ENCODE peak calls at places on chromosomes 7 and 10, in eight cellular contexts. C, O, V, E, N, Z, A and S are unnamed samples.

GRCh38 chr7:51545131-51545530 is 228.5 kb upstream of the COBL start:
- DNase-seq in O (no peak), A (no peak), N (no peak), E (no peak), Z (no peak), V (no peak), C (no peak), S (no peak)

GRCh38 chr7:30829476-30829875 is 58.3 kb downstream of the MINDY4 start:
- DNase-seq in O (no peak), N (no peak), C (no peak), V (no peak), E (no peak), A (no peak), Z (no peak), S (no peak)

GRCh38 chr10:33258951-33259350 is 75.5 kb downstream of the NRP1 start:
- DNase-seq in V (no peak), O (no peak), A (no peak), Z (no peak), C (no peak), E (no peak), N (no peak), S (no peak)

GRCh38 chr7:121388950-121389349 is 7.2 kb downstream of the FAM3C start:
- DNase-seq in A (no peak), Z (no peak), C (no peak), V (no peak), O (no peak), E (no peak), N (no peak), S (no peak)

GRCh38 chr7:25073451-25073850 is 51.6 kb downstream of the CYCS start:
- DNase-seq in A (peak), Z (no peak), O (no peak), E (no peak), N (no peak), V (no peak), C (no peak), S (peak)

GRCh38 chr10:131724891-131725735 is 175.7 kb upstream of the PPP2R2D start:
- DNase-seq in N (no peak), E (no peak), C (no peak), Z (no peak), O (no peak), A (no peak), V (no peak), S (no peak)

GRCh38 chr10:5292196-5292735 is 72.5 kb upstream of the UCN3 start:
- DNase-seq in C (no peak), A (no peak), Z (peak), N (no peak), E (no peak), V (no peak), O (peak), S (no peak)

GRCh38 chr7:101666751-101667150 is 37.7 kb upstream of the MYL10 start:
- DNase-seq in O (no peak), A (no peak), Z (no peak), N (no peak), V (no peak), E (no peak), C (no peak), S (no peak)

GRCh38 chr7:40530292-40530691 is 395.5 kb downstream of the SUGCT start:
- DNase-seq in N (no peak), E (no peak), V (no peak), O (no peak), Z (no peak), C (no peak), A (no peak), S (no peak)

GRCh38 chr10:88395677-88396076 is 187.4 kb downstream of the RNLS start:
- DNase-seq in N (no peak), Z (no peak), E (no peak), C (no peak), A (no peak), V (no peak), O (no peak), S (no peak)

GRCh38 chr7:101173752-101174244 is 6.3 kb downstream of the NAT16 start:
- DNase-seq in O (no peak), Z (peak), A (no peak), C (peak), V (no peak), N (no peak), E (peak), S (no peak)

GRCh38 chr10:59625842-59626522 is 83.7 kb downstream of the SLC16A9 start:
- DNase-seq in V (no peak), Z (peak), N (no peak), A (peak), O (peak), E (peak), C (peak), S (no peak)

GRCh38 chr10:123157210-123157609 is 3.0 kb downstream of the BUB3 start:
- DNase-seq in N (no peak), O (no peak), V (no peak), C (no peak), A (peak), E (no peak), Z (no peak), S (no peak)

GRCh38 chr7:53191296-53191695 is 155.9 kb downstream of the POM121L12 start:
- DNase-seq in E (no peak), C (no peak), N (no peak), V (no peak), Z (no peak), A (no peak), O (no peak), S (no peak)

GRCh38 chr10:125691160-125691981 is 8.4 kb upstream of the TEX36 start:
- DNase-seq in N (no peak), A (no peak), C (no peak), V (no peak), E (no peak), Z (no peak), O (no peak), S (no peak)

GRCh38 chr7:33495207-33495606 is 365.8 kb downstream of the BBS9 start:
- DNase-seq in O (no peak), E (no peak), A (peak), N (no peak), V (no peak), Z (no peak), C (no peak), S (peak)

GRCh38 chr10:72173635-72174296 is 42.0 kb upstream of the ANAPC16 start:
- DNase-seq in A (no peak), C (peak), E (peak), O (no peak), V (no peak), Z (peak), N (no peak), S (no peak)

GRCh38 chr7:30596043-30596641 is 1.5 kb downstream of the GARS1 start:
- DNase-seq in C (no peak), E (peak), Z (peak), A (peak), O (no peak), N (no peak), V (no peak), S (no peak)

GRCh38 chr7:123669485-123669884 is 13.8 kb downstream of the LMOD2 start:
- DNase-seq in Z (no peak), C (no peak), N (no peak), V (no peak), E (no peak), A (no peak), O (no peak), S (no peak)

GRCh38 chr10:134743-135600 is at the start of gene ZMYND11:
- DNase-seq in E (peak), C (no peak), Z (peak), V (peak), A (peak), N (peak), O (peak), S (no peak)

GRCh38 chr7:91850455-91850854 is 30.0 kb downstream of the MTERF1 start:
- DNase-seq in N (no peak), A (peak), Z (no peak), C (peak), E (no peak), O (no peak), V (no peak), S (no peak)

GRCh38 chr7:14688208-14688607 is 214.3 kb downstream of the DGKB start:
- DNase-seq in C (no peak), O (no peak), A (no peak), E (no peak), Z (no peak), N (no peak), V (no peak), S (no peak)

GRCh38 chr10:58615237-58615935 is 102.7 kb downstream of the BICC1 start:
- DNase-seq in E (no peak), C (no peak), Z (no peak), V (no peak), O (no peak), A (no peak), N (no peak), S (no peak)

DNA sequence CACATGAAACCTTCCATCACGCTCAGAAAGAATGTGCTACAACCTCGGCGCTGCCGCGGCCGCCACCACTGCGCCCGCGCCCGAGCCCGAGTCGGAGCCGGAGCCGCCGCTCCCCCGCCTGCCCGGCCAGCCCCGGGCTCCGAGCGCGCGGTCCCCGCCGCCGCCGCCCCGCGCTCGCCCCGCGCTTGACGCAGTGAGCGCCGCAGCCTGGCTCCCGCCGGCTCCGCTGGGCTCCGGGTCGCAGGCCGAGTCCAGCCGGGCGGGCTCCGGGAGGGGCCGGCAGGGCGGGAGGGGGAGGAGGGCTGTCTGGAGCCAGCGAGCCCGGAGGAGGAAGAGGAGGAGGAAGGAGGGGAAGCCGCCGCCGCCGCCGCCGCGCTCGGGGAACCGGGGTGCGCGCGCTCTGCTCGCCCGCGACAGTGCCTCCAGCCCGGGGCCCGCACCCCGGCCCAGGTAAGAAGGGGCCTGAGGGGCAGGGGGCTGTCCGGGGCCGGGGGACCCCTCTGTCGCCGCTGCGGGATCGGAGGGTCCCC is 4.3 kb upstream of the ELFN1 start:
- DNase-seq in Z (no peak), N (peak), C (no peak), E (no peak), V (peak), O (peak), A (no peak), S (no peak)
- H3K4me3 ChIP-seq in Z (no peak), N (peak), C (no peak), E (no peak), V (peak), O (peak), A (peak), S (peak)

GRCh38 chr10:101902032-101902799 is 58.6 kb upstream of the KCNIP2 start:
- DNase-seq in V (no peak), Z (peak), N (no peak), A (no peak), E (no peak), C (no peak), O (no peak), S (no peak)
- H3K4me3 ChIP-seq in V (no peak), Z (no peak), N (no peak), A (no peak), E (no peak), C (no peak), O (no peak), S (no peak)

GRCh38 chr10:119689016-119689564 is 36.8 kb upstream of the INPP5F start:
- DNase-seq in A (no peak), N (no peak), O (no peak), E (no peak), C (no peak), Z (no peak), V (no peak), S (no peak)

GRCh38 chr10:119686465-119687191 is 35.4 kb downstream of the BAG3 start:
- DNase-seq in O (peak), N (peak), A (peak), V (peak), E (peak), Z (peak), C (peak), S (no peak)

GRCh38 chr10:119691726-119692125 is 34.1 kb upstream of the INPP5F start:
- DNase-seq in A (no peak), E (no peak), Z (no peak), V (no peak), O (no peak), C (no peak), N (no peak), S (no peak)

GRCh38 chr10:119687192-119688032 is 36.2 kb downstream of the BAG3 start:
- DNase-seq in C (no peak), O (no peak), Z (no peak), A (peak), E (no peak), N (no peak), V (no peak), S (no peak)

GRCh38 chr10:119688033-119688508 is 36.9 kb downstream of the BAG3 start:
- DNase-seq in N (no peak), A (no peak), C (no peak), E (no peak), Z (peak), V (no peak), O (no peak), S (no peak)
- H3K4me3 ChIP-seq in N (no peak), A (no peak), C (no peak), E (no peak), Z (no peak), V (no peak), O (no peak), S (no peak)

DNA sequence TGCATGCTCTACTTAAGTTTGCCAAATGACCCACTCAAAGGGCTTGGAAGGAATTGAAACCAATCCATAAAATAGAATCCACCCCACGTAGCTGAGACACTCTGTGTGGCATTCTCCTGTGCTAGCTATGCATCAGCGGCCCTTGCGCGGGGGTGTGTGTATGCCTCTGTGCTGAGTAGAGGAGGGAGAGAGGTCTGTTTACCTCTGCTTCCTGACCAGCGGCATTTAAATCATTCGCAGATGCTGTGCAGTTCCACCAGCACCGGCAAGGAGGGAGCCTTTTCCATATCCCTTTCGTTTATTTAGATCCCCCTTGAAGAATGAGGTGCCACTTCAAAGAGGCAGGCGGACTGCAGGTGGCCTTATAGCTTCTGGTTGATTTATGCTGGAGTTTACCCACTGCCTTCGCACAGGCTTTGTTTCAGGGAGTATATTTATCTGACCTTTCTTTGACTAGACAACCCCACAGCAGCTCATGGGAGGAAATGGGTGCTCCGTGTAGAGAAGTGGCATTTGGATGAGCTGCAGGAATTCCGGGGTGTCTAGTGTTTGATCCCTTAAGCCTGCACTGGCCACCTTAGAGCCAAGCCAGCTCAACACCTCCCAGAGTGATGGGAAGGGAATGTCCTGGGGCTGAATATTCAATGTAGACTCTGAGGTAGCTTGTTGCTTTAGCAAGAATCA is 11.4 kb downstream of the C10orf53 start:
- DNase-seq in A (no peak), V (no peak), E (no peak), Z (no peak), O (no peak), C (no peak), N (no peak), S (no peak)
- H3K4me3 ChIP-seq in A (no peak), V (no peak), E (no peak), Z (no peak), O (no peak), C (no peak), N (no peak), S (no peak)

GRCh38 chr7:138979226-138979979 is 1.8 kb downstream of the KIAA1549 start:
- DNase-seq in V (no peak), A (peak), E (no peak), C (peak), O (no peak), Z (peak), N (no peak), S (no peak)
- H3K4me3 ChIP-seq in V (peak), A (peak), E (no peak), C (no peak), O (no peak), Z (no peak), N (peak), S (peak)

GRCh38 chr7:6252748-6253147 is 19.7 kb downstream of the CYTH3 start:
- DNase-seq in O (no peak), V (no peak), Z (no peak), A (peak), C (no peak), E (no peak), N (no peak), S (no peak)

GRCh38 chr7:6252310-6252709 is 20.1 kb downstream of the CYTH3 start:
- DNase-seq in A (peak), E (no peak), V (no peak), Z (no peak), O (no peak), C (no peak), N (no peak), S (no peak)

GRCh38 chr7:6250364-6250833 is 22.0 kb downstream of the CYTH3 start:
- DNase-seq in E (no peak), V (no peak), C (no peak), A (no peak), Z (peak), O (no peak), N (no peak), S (no peak)

GRCh38 chr7:6248581-6248980 is 23.8 kb downstream of the CYTH3 start:
- DNase-seq in E (no peak), N (no peak), O (no peak), Z (no peak), A (peak), C (no peak), V (no peak), S (no peak)

GRCh38 chr7:6251653-6252052 is 20.8 kb downstream of the CYTH3 start:
- DNase-seq in N (no peak), Z (no peak), A (no peak), C (no peak), O (no peak), V (no peak), E (no peak), S (no peak)
- H3K4me3 ChIP-seq in N (no peak), Z (no peak), A (no peak), C (no peak), O (no peak), V (peak), E (no peak), S (no peak)

GRCh38 chr7:47783456-47784240 is 164.6 kb downstream of the PKD1L1 start:
- DNase-seq in Z (no peak), A (peak), N (no peak), V (no peak), C (peak), E (no peak), O (no peak), S (peak)

GRCh38 chr7:47787249-47788069 is 160.8 kb downstream of the PKD1L1 start:
- DNase-seq in N (no peak), E (no peak), V (no peak), O (no peak), Z (no peak), A (no peak), C (no peak), S (no peak)

GRCh38 chr7:47788083-47788482 is 160.2 kb downstream of the PKD1L1 start:
- DNase-seq in V (no peak), N (no peak), C (no peak), Z (no peak), O (no peak), A (no peak), E (no peak), S (no peak)

GRCh38 chr7:47786557-47787248 is 161.6 kb downstream of the PKD1L1 start:
- DNase-seq in Z (no peak), A (peak), O (no peak), E (no peak), N (peak), V (peak), C (peak), S (peak)

GRCh38 chr7:47785923-47786556 is 162.2 kb downstream of the PKD1L1 start:
- DNase-seq in N (no peak), C (no peak), E (no peak), Z (no peak), V (no peak), O (no peak), A (no peak), S (no peak)
- H3K4me3 ChIP-seq in N (no peak), C (peak), E (no peak), Z (no peak), V (no peak), O (no peak), A (no peak), S (no peak)

GRCh38 chr10:52313350-52314006 is 603 bp upstream of the DKK1 start:
- DNase-seq in O (no peak), N (no peak), V (no peak), A (peak), E (no peak), C (peak), Z (no peak), S (no peak)
- H3K4me3 ChIP-seq in O (peak), N (peak), V (peak), A (peak), E (no peak), C (peak), Z (no peak), S (peak)

GRCh38 chr10:110859206-110859946 is 12.4 kb upstream of the PDCD4 start:
- DNase-seq in O (no peak), N (no peak), V (no peak), A (no peak), Z (no peak), E (no peak), C (no peak), S (no peak)
- H3K4me3 ChIP-seq in O (no peak), N (no peak), V (no peak), A (no peak), Z (peak), E (no peak), C (no peak), S (no peak)

DNA sequence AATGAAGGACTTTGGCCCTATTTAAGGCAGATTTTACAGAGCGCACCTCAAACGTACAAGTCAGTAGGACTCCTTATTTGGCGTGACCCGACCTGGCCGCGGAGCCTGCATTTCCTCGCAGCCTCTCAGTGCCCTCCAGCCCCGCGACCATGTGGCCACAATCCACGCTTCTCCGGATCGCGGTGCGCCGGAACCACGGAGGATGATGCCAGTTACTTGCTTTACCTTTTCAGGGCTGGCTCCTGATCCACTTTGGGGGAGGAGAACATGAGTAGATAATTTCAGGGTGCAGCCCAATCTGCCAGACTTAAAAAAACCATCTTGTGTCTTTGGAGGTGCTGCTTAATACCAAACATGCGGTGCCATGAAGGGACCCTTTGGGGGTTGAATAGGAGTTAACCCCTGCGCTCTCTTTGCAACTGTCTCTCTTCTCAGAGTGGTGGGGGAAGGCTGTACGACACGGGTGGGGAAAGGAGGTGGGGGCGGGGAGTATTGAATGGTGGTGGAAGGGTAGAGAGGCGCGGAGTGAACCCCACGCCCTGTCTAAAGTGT is 1.5 kb downstream of the FRAT1 start:
- DNase-seq in A (no peak), C (no peak), N (no peak), Z (no peak), O (no peak), E (no peak), V (no peak), S (no peak)
- H3K4me3 ChIP-seq in A (peak), C (no peak), N (peak), Z (peak), O (peak), E (peak), V (peak), S (no peak)